ENCODE peak calls at places on chromosome 7, in five cellular contexts. One of them, this sample, is unnamed.
A peak's percentile ranks its signal among the peaks of the same experiment; 100 is the strongest.

GRCh38 chr7:40299097-40299496 is 164.3 kb downstream of the SUGCT start:
- DNase-seq in PC-9: no peak
- DNase-seq in HCT116: no peak
- DNase-seq in PC-3: peak; percentile 56
- DNase-seq in Karpas-422: no peak
- DNase-seq in this sample: peak; percentile 86

GRCh38 chr7:22666732-22667131 is 60.3 kb upstream of the IL6 start:
- DNase-seq in PC-9: peak; percentile 41
- DNase-seq in Karpas-422: no peak
- DNase-seq in PC-3: peak; percentile 79
- DNase-seq in HCT116: no peak
- DNase-seq in this sample: peak; percentile 65

GRCh38 chr7:80053098-80053497 is 81.5 kb upstream of the GNAI1 start:
- DNase-seq in PC-9: no peak
- DNase-seq in HCT116: no peak
- DNase-seq in Karpas-422: no peak
- DNase-seq in PC-3: no peak
- DNase-seq in this sample: no peak

GRCh38 chr7:124188576-124188975 is 155.7 kb upstream of the TMEM229A start:
- DNase-seq in PC-9: no peak
- DNase-seq in Karpas-422: no peak
- DNase-seq in HCT116: no peak
- DNase-seq in PC-3: no peak
- DNase-seq in this sample: no peak

GRCh38 chr7:84153005-84153404 is 41.6 kb downstream of the SEMA3A start:
- DNase-seq in PC-3: no peak
- DNase-seq in PC-9: no peak
- DNase-seq in Karpas-422: no peak
- DNase-seq in HCT116: no peak
- DNase-seq in this sample: no peak

GRCh38 chr7:112420236-112420945 is 29.9 kb upstream of the IFRD1 start:
- DNase-seq in Karpas-422: no peak
- DNase-seq in HCT116: no peak
- DNase-seq in PC-9: no peak
- DNase-seq in PC-3: peak; percentile 59
- DNase-seq in this sample: peak; percentile 54

GRCh38 chr7:141558544-141559183 is 7.5 kb downstream of the AGK start:
- DNase-seq in Karpas-422: peak; percentile 39
- DNase-seq in PC-9: no peak
- DNase-seq in HCT116: no peak
- DNase-seq in PC-3: peak; percentile 22
- DNase-seq in this sample: peak; percentile 9

GRCh38 chr7:135745702-135746312 is 2.8 kb downstream of the FAM180A start:
- DNase-seq in PC-3: peak; percentile 95
- DNase-seq in PC-9: peak; percentile 77
- DNase-seq in Karpas-422: no peak
- DNase-seq in HCT116: peak; percentile 93
- DNase-seq in this sample: peak; percentile 100

GRCh38 chr7:134448359-134449229 is 10.3 kb downstream of the AKR1B1 start:
- DNase-seq in Karpas-422: no peak
- DNase-seq in PC-3: peak; percentile 97
- DNase-seq in HCT116: peak; percentile 21
- DNase-seq in PC-9: peak; percentile 84
- DNase-seq in this sample: peak; percentile 95

GRCh38 chr7:92244803-92245486 is 769 bp downstream of the KRIT1 start:
- DNase-seq in Karpas-422: peak; percentile 49
- DNase-seq in PC-3: no peak
- DNase-seq in HCT116: no peak
- DNase-seq in PC-9: no peak
- DNase-seq in this sample: peak; percentile 65
- H3K79me2 ChIP-seq in Karpas-422: peaks cover 85% of the 10 kb centered on the region
- H3K79me2 ChIP-seq in PC-3: peaks cover 70% of the 10 kb centered on the region
- H3K79me2 ChIP-seq in HCT116: peaks cover 65% of the 10 kb centered on the region
- H3K79me2 ChIP-seq in PC-9: peaks cover 64% of the 10 kb centered on the region
- H3K79me2 ChIP-seq in this sample: peaks cover 89% of the 10 kb centered on the region

GRCh38 chr7:154685564-154685901 is 317.4 kb downstream of the PAXIP1 start:
- DNase-seq in PC-3: no peak
- DNase-seq in HCT116: no peak
- DNase-seq in PC-9: no peak
- DNase-seq in Karpas-422: no peak
- DNase-seq in this sample: no peak
- H2AFZ ChIP-seq in PC-3: no peak overlapping the region
- H2AFZ ChIP-seq in HCT116: no peak overlapping the region
- H2AFZ ChIP-seq in PC-9: no peak overlapping the region
- H2AFZ ChIP-seq in Karpas-422: no peak overlapping the region
- H2AFZ ChIP-seq in this sample: no peak overlapping the region

DNA sequence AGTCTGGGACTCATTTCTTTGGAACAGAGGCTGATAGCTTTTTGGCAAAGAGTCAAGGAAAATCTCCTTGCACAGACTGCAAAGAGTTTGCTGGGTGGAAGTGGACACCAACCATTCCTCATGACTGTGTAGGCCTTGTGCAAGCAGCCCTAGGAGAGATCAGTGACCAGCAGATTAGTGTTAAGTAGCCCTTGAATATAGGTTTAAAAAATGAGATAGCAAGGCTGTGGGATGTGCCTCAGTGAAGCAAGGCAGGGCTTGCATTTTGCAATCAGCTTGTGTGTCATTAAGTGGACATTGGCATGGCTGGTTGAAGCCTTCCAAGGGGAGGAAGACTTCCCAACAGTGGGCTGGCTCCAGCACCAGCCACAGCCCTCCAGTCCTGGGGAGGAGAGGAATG is 341.5 kb downstream of the PLXNA4 start:
- DNase-seq in PC-3: no peak
- DNase-seq in PC-9: no peak
- DNase-seq in Karpas-422: no peak
- DNase-seq in HCT116: no peak
- DNase-seq in this sample: no peak
- H3K27ac ChIP-seq in PC-3: no peak overlapping the region
- H3K27ac ChIP-seq in PC-9: no peak overlapping the region
- H3K27ac ChIP-seq in Karpas-422: no peak overlapping the region
- H3K27ac ChIP-seq in HCT116: no peak overlapping the region
- H3K27ac ChIP-seq in this sample: no peak overlapping the region

GRCh38 chr7:129862672-129863071 is 90.1 kb downstream of the UBE2H start:
- DNase-seq in Karpas-422: no peak
- DNase-seq in HCT116: no peak
- DNase-seq in PC-3: no peak
- DNase-seq in PC-9: no peak
- DNase-seq in this sample: no peak
- H3K79me2 ChIP-seq in Karpas-422: peaks cover 77% of the 10 kb centered on the region
- H3K79me2 ChIP-seq in HCT116: peaks cover 81% of the 10 kb centered on the region
- H3K79me2 ChIP-seq in PC-3: peaks cover 10% of the 10 kb centered on the region
- H3K79me2 ChIP-seq in PC-9: peaks cover 91% of the 10 kb centered on the region
- H3K79me2 ChIP-seq in this sample: peaks cover 93% of the 10 kb centered on the region

GRCh38 chr7:116732788-116733709 is 61.1 kb downstream of the MET start:
- DNase-seq in PC-9: no peak
- DNase-seq in HCT116: no peak
- DNase-seq in Karpas-422: peak; percentile 83
- DNase-seq in PC-3: no peak
- DNase-seq in this sample: no peak

GRCh38 chr7:116734736-116735135 is 62.7 kb downstream of the MET start:
- DNase-seq in Karpas-422: no peak
- DNase-seq in HCT116: no peak
- DNase-seq in PC-3: no peak
- DNase-seq in PC-9: no peak
- DNase-seq in this sample: no peak

GRCh38 chr7:116731737-116732335 is 59.8 kb downstream of the MET start:
- DNase-seq in HCT116: no peak
- DNase-seq in PC-3: no peak
- DNase-seq in Karpas-422: no peak
- DNase-seq in PC-9: no peak
- DNase-seq in this sample: no peak

GRCh38 chr7:116731019-116731388 is 59.0 kb downstream of the MET start:
- DNase-seq in Karpas-422: no peak
- DNase-seq in PC-9: no peak
- DNase-seq in PC-3: no peak
- DNase-seq in HCT116: no peak
- DNase-seq in this sample: no peak

GRCh38 chr7:116733924-116734591 is 62.1 kb downstream of the MET start:
- DNase-seq in PC-3: no peak
- DNase-seq in HCT116: no peak
- DNase-seq in PC-9: no peak
- DNase-seq in Karpas-422: peak; percentile 82
- DNase-seq in this sample: no peak
- H2AFZ ChIP-seq in PC-3: no peak overlapping the region
- H2AFZ ChIP-seq in HCT116: no peak overlapping the region
- H2AFZ ChIP-seq in PC-9: no peak overlapping the region
- H2AFZ ChIP-seq in Karpas-422: no peak overlapping the region
- H2AFZ ChIP-seq in this sample: no peak overlapping the region

DNA sequence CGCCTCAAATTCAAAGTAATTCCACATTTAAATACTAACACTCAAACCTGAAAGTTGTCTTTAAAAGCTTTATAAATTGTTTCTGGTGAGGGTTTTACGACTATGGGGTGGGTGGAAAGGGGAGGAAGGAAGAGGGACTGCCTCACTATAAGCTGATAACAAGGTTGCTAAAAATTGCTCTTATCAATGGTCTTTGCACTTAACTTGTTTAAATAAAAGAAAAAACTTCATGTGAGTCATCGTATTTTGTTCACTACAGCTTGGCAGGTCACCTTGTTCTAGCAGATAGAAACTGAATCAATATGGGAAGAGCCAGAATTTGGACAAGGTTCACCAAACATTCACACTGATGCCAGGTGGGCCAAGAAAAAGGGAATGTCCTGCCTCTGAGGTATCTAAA is 129.2 kb downstream of the TES start:
- DNase-seq in Karpas-422: no peak
- DNase-seq in PC-3: peak; percentile 40
- DNase-seq in PC-9: no peak
- DNase-seq in HCT116: no peak
- DNase-seq in this sample: no peak
- H3K27ac ChIP-seq in Karpas-422: no peak overlapping the region
- H3K27ac ChIP-seq in PC-3: peak overlapping the region; percentile 46
- H3K27ac ChIP-seq in PC-9: no peak overlapping the region
- H3K27ac ChIP-seq in HCT116: peak overlapping the region; percentile 2
- H3K27ac ChIP-seq in this sample: no peak overlapping the region

This sample was measured in GM23248.